ENCODE peak calls at places on chromosomes 13 and 19, in ten cellular contexts. X is EH; A is activated naive CD8-positive, alpha-beta T cell treated with anti-CD3 and anti-CD28 coated beads for 36 hours; W is stimulated activated CD8-positive, alpha-beta memory T cell treated with anti-CD3 and anti-CD28 coated beads, Interleukin-15, amount 100 ng/mL, for 1 hour; N is cardiac fibroblast; M is pulmonary artery endothelial cell; H is MM.1S; G is stimulated activated CD4-positive, alpha-beta T cell treated with anti-CD3 and anti-CD28 coated beads, Interleukin-2, amount 100 ng/mL, for 48 hours; Y is activated naive CD4-positive, alpha-beta T cell treated with anti-CD3 and anti-CD28 coated beads for 36 hours; U is IMR-90. F is an unnamed sample.

GRCh38 chr19:29285878-29286277 is 72.9 kb upstream of the UQCRFS1 start:
- DNase-seq in H (no peak), X (no peak), M (no peak), Y (peak; percentile 7), G (no peak), U (no peak), A (no peak), N (no peak), W (no peak), F (peak; percentile 16)

GRCh38 chr13:110882228-110882627 is 32.6 kb downstream of the ANKRD10 start:
- DNase-seq in U (no peak), A (no peak), W (no peak), M (no peak), G (no peak), H (no peak), X (no peak), Y (no peak), N (no peak), F (no peak)

GRCh38 chr19:3024870-3025515 is 4.1 kb downstream of the TLE2 start:
- DNase-seq in X (no peak), M (no peak), U (no peak), H (no peak), G (no peak), A (no peak), W (no peak), N (no peak), Y (peak; percentile 44), F (no peak)

GRCh38 chr19:575527-576506 is 3.4 kb downstream of the BSG start:
- DNase-seq in X (peak; percentile 71), M (no peak), U (peak; percentile 37), A (no peak), G (no peak), N (peak; percentile 72), H (no peak), Y (no peak), W (no peak), F (peak; percentile 88)

GRCh38 chr13:42102961-42103688 is 54.7 kb downstream of the DGKH start:
- DNase-seq in U (peak; percentile 57), H (no peak), N (no peak), M (no peak), W (no peak), A (no peak), Y (no peak), G (no peak), X (peak; percentile 15), F (peak; percentile 68)

GRCh38 chr13:110549795-110550160 is 11.7 kb downstream of the RAB20 start:
- DNase-seq in W (no peak), N (no peak), M (no peak), X (no peak), A (no peak), H (no peak), U (no peak), G (no peak), Y (no peak), F (no peak)

GRCh38 chr13:35086667-35087066 is 144.6 kb downstream of the NBEA start:
- DNase-seq in W (no peak), G (no peak), Y (no peak), A (no peak), N (no peak), H (no peak), X (no peak), U (no peak), M (no peak), F (peak; percentile 1)

GRCh38 chr19:35742121-35742724 is at the start of gene IGFLR1:
- DNase-seq in Y (peak; percentile 93), A (peak; percentile 84), H (peak; percentile 69), X (no peak), N (no peak), U (no peak), G (peak; percentile 58), W (no peak), M (no peak), F (no peak)

GRCh38 chr19:29967623-29968022 is 25.6 kb downstream of the URI1 start:
- DNase-seq in X (no peak), G (no peak), Y (no peak), A (no peak), N (peak; percentile 55), M (no peak), W (no peak), U (peak; percentile 37), H (no peak), F (peak; percentile 78)

GRCh38 chr13:108663710-108664109 is 34.3 kb downstream of the MYO16 start:
- DNase-seq in M (no peak), X (no peak), W (no peak), G (no peak), U (no peak), Y (no peak), N (no peak), H (no peak), A (no peak), F (no peak)

GRCh38 chr19:46416077-46416709 is 2.8 kb upstream of the CCDC8 start:
- DNase-seq in X (peak; percentile 85), N (peak; percentile 95), H (no peak), Y (no peak), W (no peak), U (peak; percentile 75), M (no peak), A (peak; percentile 55), G (no peak), F (peak; percentile 86)

GRCh38 chr19:33220115-33220514 is 5.5 kb downstream of the SLC7A10 start:
- DNase-seq in A (no peak), W (no peak), Y (no peak), H (no peak), N (no peak), U (no peak), G (no peak), M (no peak), X (no peak), F (no peak)

GRCh38 chr19:55597493-55597892 is 1.8 kb downstream of the FIZ1 start:
- DNase-seq in Y (no peak), H (no peak), W (no peak), U (no peak), M (no peak), A (no peak), N (no peak), X (no peak), G (no peak), F (no peak)

GRCh38 chr19:28603453-28603852 is 609.5 kb downstream of the UQCRFS1 start:
- DNase-seq in W (no peak), N (no peak), H (peak; percentile 86), A (no peak), Y (no peak), X (no peak), U (no peak), G (no peak), M (no peak), F (no peak)

GRCh38 chr19:45528744-45529453 is 21.6 kb downstream of the VASP start:
- DNase-seq in Y (peak; percentile 44), X (no peak), N (peak; percentile 23), U (no peak), W (no peak), H (no peak), M (no peak), G (no peak), A (peak; percentile 34), F (no peak)

GRCh38 chr19:32392946-32393345 is 12.6 kb upstream of the DPY19L3 start:
- DNase-seq in U (no peak), W (no peak), H (no peak), M (no peak), A (no peak), X (no peak), G (no peak), N (no peak), Y (no peak), F (no peak)

GRCh38 chr19:13099073-13099999 is 3.3 kb downstream of the LYL1 start:
- DNase-seq in Y (peak; percentile 84), U (no peak), H (peak; percentile 73), X (peak; percentile 78), W (peak; percentile 48), A (peak; percentile 79), M (no peak), N (peak; percentile 62), G (peak; percentile 69), F (no peak)

GRCh38 chr19:5170329-5170745 is 170.3 kb downstream of the PTPRS start:
- DNase-seq in M (no peak), W (peak; percentile 31), Y (peak; percentile 72), N (no peak), U (no peak), A (peak; percentile 50), G (peak; percentile 68), H (no peak), X (no peak), F (no peak)

GRCh38 chr19:55660404-55660803 is 5.6 kb downstream of the U2AF2 start:
- DNase-seq in Y (no peak), M (no peak), H (no peak), A (no peak), G (no peak), X (no peak), W (no peak), U (no peak), N (no peak), F (no peak)

GRCh38 chr13:99981115-99982020 is at the start of gene ZIC2:
- DNase-seq in G (no peak), H (peak; percentile 61), U (no peak), W (no peak), Y (no peak), X (peak; percentile 40), N (no peak), A (peak; percentile 40), M (no peak), F (peak; percentile 63)

GRCh38 chr13:77751513-77752456 is 54.3 kb downstream of the SLAIN1 start:
- DNase-seq in X (peak; percentile 37), M (peak; percentile 11), N (peak; percentile 63), A (peak; percentile 41), W (peak; percentile 9), H (peak; percentile 69), Y (peak; percentile 73), G (peak; percentile 24), U (peak; percentile 37), F (peak; percentile 63)